ENCODE peak calls at places on chromosomes 2 and 18, in five cellular contexts. One of them, this sample, is unnamed.

GRCh38 chr2:189217546-189217945 is 38.0 kb upstream of the COL5A2 start:
- DNase-seq in CD8-positive, alpha-beta T cell: no peak
- DNase-seq in hepatocyte: peak
- DNase-seq in Panc1: no peak
- DNase-seq in HepG2: no peak
- DNase-seq in this sample: no peak

GRCh38 chr2:128311216-128311754 is 7.4 kb downstream of the HS6ST1 start:
- DNase-seq in CD8-positive, alpha-beta T cell: no peak
- DNase-seq in Panc1: no peak
- DNase-seq in hepatocyte: no peak
- DNase-seq in HepG2: no peak
- DNase-seq in this sample: no peak

GRCh38 chr2:238761802-238762373 is 86.0 kb upstream of the TWIST2 start:
- DNase-seq in HepG2: no peak
- DNase-seq in Panc1: no peak
- DNase-seq in CD8-positive, alpha-beta T cell: no peak
- DNase-seq in hepatocyte: peak
- DNase-seq in this sample: no peak

GRCh38 chr2:10331033-10331701 is 28.5 kb downstream of the HPCAL1 start:
- DNase-seq in hepatocyte: peak
- DNase-seq in CD8-positive, alpha-beta T cell: peak
- DNase-seq in Panc1: no peak
- DNase-seq in HepG2: no peak
- DNase-seq in this sample: peak

GRCh38 chr2:223598994-223599645 is 3.0 kb downstream of the SCG2 start:
- DNase-seq in HepG2: no peak
- DNase-seq in CD8-positive, alpha-beta T cell: no peak
- DNase-seq in hepatocyte: no peak
- DNase-seq in Panc1: no peak
- DNase-seq in this sample: no peak

GRCh38 chr2:231190531-231191197 is 7.8 kb upstream of the ARMC9 start:
- DNase-seq in HepG2: no peak
- DNase-seq in Panc1: no peak
- DNase-seq in CD8-positive, alpha-beta T cell: no peak
- DNase-seq in hepatocyte: no peak
- DNase-seq in this sample: no peak

GRCh38 chr2:64695656-64696310 is 42.1 kb upstream of the SERTAD2 start:
- DNase-seq in hepatocyte: no peak
- DNase-seq in CD8-positive, alpha-beta T cell: no peak
- DNase-seq in HepG2: no peak
- DNase-seq in Panc1: no peak
- DNase-seq in this sample: no peak

GRCh38 chr2:74602553-74603281 is 45.4 kb downstream of the M1AP start:
- DNase-seq in HepG2: no peak
- DNase-seq in CD8-positive, alpha-beta T cell: no peak
- DNase-seq in Panc1: no peak
- DNase-seq in hepatocyte: no peak
- DNase-seq in this sample: no peak

GRCh38 chr2:76391663-76392062 is 680.9 kb upstream of the GCFC2 start:
- DNase-seq in CD8-positive, alpha-beta T cell: no peak
- DNase-seq in Panc1: no peak
- DNase-seq in hepatocyte: peak
- DNase-seq in HepG2: peak
- DNase-seq in this sample: no peak

GRCh38 chr2:233361298-233361697 is 7.0 kb downstream of the DGKD start:
- DNase-seq in Panc1: no peak
- DNase-seq in CD8-positive, alpha-beta T cell: no peak
- DNase-seq in HepG2: no peak
- DNase-seq in hepatocyte: no peak
- DNase-seq in this sample: no peak

GRCh38 chr2:20067992-20068727 is 16.7 kb upstream of the LAPTM4A start:
- DNase-seq in Panc1: no peak
- DNase-seq in hepatocyte: no peak
- DNase-seq in CD8-positive, alpha-beta T cell: no peak
- DNase-seq in HepG2: no peak
- DNase-seq in this sample: no peak

GRCh38 chr2:119657486-119658145 is 21.4 kb upstream of the TMEM177 start:
- DNase-seq in CD8-positive, alpha-beta T cell: no peak
- DNase-seq in Panc1: no peak
- DNase-seq in hepatocyte: no peak
- DNase-seq in HepG2: no peak
- DNase-seq in this sample: no peak

GRCh38 chr2:70941186-70941585 is 5.5 kb downstream of the ATP6V1B1 start:
- DNase-seq in hepatocyte: no peak
- DNase-seq in Panc1: no peak
- DNase-seq in CD8-positive, alpha-beta T cell: no peak
- DNase-seq in HepG2: no peak
- DNase-seq in this sample: no peak

GRCh38 chr2:147782521-147782920 is 62.3 kb upstream of the ACVR2A start:
- DNase-seq in HepG2: no peak
- DNase-seq in Panc1: no peak
- DNase-seq in hepatocyte: no peak
- DNase-seq in CD8-positive, alpha-beta T cell: no peak
- DNase-seq in this sample: no peak

GRCh38 chr18:79792096-79792987 is 5.4 kb upstream of the KCNG2 start:
- DNase-seq in hepatocyte: no peak
- DNase-seq in HepG2: no peak
- DNase-seq in Panc1: no peak
- DNase-seq in CD8-positive, alpha-beta T cell: no peak
- DNase-seq in this sample: no peak

GRCh38 chr2:67854798-67855197 is 208.0 kb downstream of the C1D start:
- DNase-seq in HepG2: no peak
- DNase-seq in CD8-positive, alpha-beta T cell: no peak
- DNase-seq in Panc1: no peak
- DNase-seq in hepatocyte: no peak
- DNase-seq in this sample: no peak

GRCh38 chr2:117470311-117471095 is 344.0 kb upstream of the DDX18 start:
- DNase-seq in CD8-positive, alpha-beta T cell: no peak
- DNase-seq in Panc1: peak
- DNase-seq in HepG2: peak
- DNase-seq in hepatocyte: peak
- DNase-seq in this sample: no peak

GRCh38 chr2:203830294-203831055 is 37.1 kb upstream of the CTLA4 start:
- DNase-seq in Panc1: no peak
- DNase-seq in HepG2: no peak
- DNase-seq in CD8-positive, alpha-beta T cell: no peak
- DNase-seq in hepatocyte: no peak
- DNase-seq in this sample: no peak

GRCh38 chr2:37838541-37839167 is 86.4 kb upstream of the RMDN2 start:
- DNase-seq in Panc1: no peak
- DNase-seq in HepG2: no peak
- DNase-seq in hepatocyte: no peak
- DNase-seq in CD8-positive, alpha-beta T cell: no peak
- DNase-seq in this sample: no peak

GRCh38 chr2:10844083-10844482 is 31.5 kb upstream of the PDIA6 start:
- DNase-seq in HepG2: no peak
- DNase-seq in hepatocyte: peak
- DNase-seq in CD8-positive, alpha-beta T cell: no peak
- DNase-seq in Panc1: no peak
- DNase-seq in this sample: no peak

GRCh38 chr18:57649536-57650495 is 28.2 kb upstream of the NARS1 start:
- DNase-seq in CD8-positive, alpha-beta T cell: no peak
- DNase-seq in Panc1: peak
- DNase-seq in hepatocyte: no peak
- DNase-seq in HepG2: no peak
- DNase-seq in this sample: no peak

GRCh38 chr2:109371481-109372170 is 242.1 kb downstream of the SEPTIN10 start:
- DNase-seq in Panc1: no peak
- DNase-seq in hepatocyte: no peak
- DNase-seq in CD8-positive, alpha-beta T cell: peak
- DNase-seq in HepG2: no peak
- DNase-seq in this sample: no peak

GRCh38 chr2:165794520-165794882 is 454 bp upstream of the GALNT3 start:
- DNase-seq in HepG2: no peak
- DNase-seq in CD8-positive, alpha-beta T cell: peak
- DNase-seq in Panc1: no peak
- DNase-seq in hepatocyte: peak
- DNase-seq in this sample: peak

GRCh38 chr2:155372969-155373368 is 674.5 kb downstream of the KCNJ3 start:
- DNase-seq in Panc1: no peak
- DNase-seq in HepG2: no peak
- DNase-seq in hepatocyte: peak
- DNase-seq in CD8-positive, alpha-beta T cell: no peak
- DNase-seq in this sample: no peak

GRCh38 chr18:61975526-61976326 is 82.9 kb upstream of the RNF152 start:
- DNase-seq in Panc1: no peak
- DNase-seq in CD8-positive, alpha-beta T cell: peak
- DNase-seq in HepG2: no peak
- DNase-seq in hepatocyte: no peak
- DNase-seq in this sample: peak

GRCh38 chr2:241036397-241036963 is 38.1 kb downstream of the SNED1 start:
- DNase-seq in HepG2: peak
- DNase-seq in hepatocyte: no peak
- DNase-seq in CD8-positive, alpha-beta T cell: peak
- DNase-seq in Panc1: no peak
- DNase-seq in this sample: peak

GRCh38 chr2:112184121-112184520 is 45.9 kb downstream of the FBLN7 start:
- DNase-seq in hepatocyte: no peak
- DNase-seq in HepG2: no peak
- DNase-seq in Panc1: no peak
- DNase-seq in CD8-positive, alpha-beta T cell: no peak
- DNase-seq in this sample: no peak

GRCh38 chr2:200577000-200577399 is 8.8 kb upstream of the AOX1 start:
- DNase-seq in Panc1: no peak
- DNase-seq in hepatocyte: no peak
- DNase-seq in HepG2: no peak
- DNase-seq in CD8-positive, alpha-beta T cell: no peak
- DNase-seq in this sample: no peak

GRCh38 chr2:84870306-84870705 is 10.6 kb downstream of the TRABD2A start:
- DNase-seq in Panc1: no peak
- DNase-seq in hepatocyte: no peak
- DNase-seq in CD8-positive, alpha-beta T cell: no peak
- DNase-seq in HepG2: no peak
- DNase-seq in this sample: no peak

GRCh38 chr2:31894656-31895055 is 116.2 kb downstream of the MEMO1 start:
- DNase-seq in HepG2: no peak
- DNase-seq in hepatocyte: no peak
- DNase-seq in CD8-positive, alpha-beta T cell: no peak
- DNase-seq in Panc1: no peak
- DNase-seq in this sample: no peak

GRCh38 chr2:222655406-222655747 is 515 bp downstream of the FARSB start:
- DNase-seq in Panc1: no peak
- DNase-seq in HepG2: no peak
- DNase-seq in CD8-positive, alpha-beta T cell: no peak
- DNase-seq in hepatocyte: peak
- DNase-seq in this sample: no peak

GRCh38 chr2:127106457-127106997 is 427 bp downstream of the BIN1 start:
- DNase-seq in CD8-positive, alpha-beta T cell: no peak
- DNase-seq in Panc1: no peak
- DNase-seq in hepatocyte: peak
- DNase-seq in HepG2: no peak
- DNase-seq in this sample: peak

GRCh38 chr2:99645960-99646359 is 156.1 kb upstream of the REV1 start:
- DNase-seq in CD8-positive, alpha-beta T cell: no peak
- DNase-seq in Panc1: no peak
- DNase-seq in HepG2: no peak
- DNase-seq in hepatocyte: no peak
- DNase-seq in this sample: no peak

GRCh38 chr18:34028341-34028740 is 196.4 kb downstream of the NOL4 start:
- DNase-seq in CD8-positive, alpha-beta T cell: no peak
- DNase-seq in Panc1: no peak
- DNase-seq in hepatocyte: no peak
- DNase-seq in HepG2: no peak
- DNase-seq in this sample: no peak

DNA sequence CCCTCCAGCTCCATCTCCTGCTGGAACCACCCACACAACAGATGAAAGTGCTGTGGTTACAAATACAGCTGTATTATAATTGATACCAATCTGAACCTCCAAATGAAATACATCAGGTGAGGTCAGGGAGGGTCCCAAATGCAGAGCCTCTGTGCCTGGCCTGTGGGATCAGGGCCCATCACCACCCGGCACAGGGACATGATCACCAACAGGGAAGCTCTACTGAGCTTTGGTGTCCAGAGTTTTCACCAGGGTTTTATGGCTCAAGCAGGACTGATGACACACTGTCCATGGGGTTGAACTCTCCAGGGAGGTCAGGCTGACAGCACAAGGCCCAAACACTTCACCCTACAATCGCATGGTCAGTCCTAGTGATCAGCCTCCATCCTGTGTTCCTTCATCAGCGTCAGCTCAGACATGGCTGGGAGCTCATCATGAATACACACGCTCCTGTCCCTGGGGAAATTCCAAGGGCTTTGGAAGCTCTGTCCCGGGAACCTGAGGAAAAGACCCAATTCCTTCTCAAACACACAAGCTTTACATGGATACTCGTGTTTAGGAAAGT is 3.9 kb upstream of the PXDN start:
- DNase-seq in CD8-positive, alpha-beta T cell: no peak
- DNase-seq in hepatocyte: no peak
- DNase-seq in Panc1: no peak
- DNase-seq in HepG2: no peak
- DNase-seq in this sample: no peak
- H3K27ac ChIP-seq in CD8-positive, alpha-beta T cell: no peak
- H3K27ac ChIP-seq in hepatocyte: no peak
- H3K27ac ChIP-seq in Panc1: peak
- H3K27ac ChIP-seq in HepG2: no peak
- H3K27ac ChIP-seq in this sample: no peak

GRCh38 chr2:58501371-58501770 is 260.2 kb upstream of the FANCL start:
- DNase-seq in hepatocyte: no peak
- DNase-seq in Panc1: no peak
- DNase-seq in HepG2: no peak
- DNase-seq in CD8-positive, alpha-beta T cell: no peak
- DNase-seq in this sample: no peak
- H3K27ac ChIP-seq in hepatocyte: no peak
- H3K27ac ChIP-seq in Panc1: no peak
- H3K27ac ChIP-seq in HepG2: no peak
- H3K27ac ChIP-seq in CD8-positive, alpha-beta T cell: no peak
- H3K27ac ChIP-seq in this sample: no peak

GRCh38 chr18:75363446-75364225 is 63.9 kb downstream of the SMIM21 start:
- DNase-seq in Panc1: no peak
- DNase-seq in HepG2: no peak
- DNase-seq in CD8-positive, alpha-beta T cell: no peak
- DNase-seq in hepatocyte: no peak
- DNase-seq in this sample: no peak
- H3K27ac ChIP-seq in Panc1: no peak
- H3K27ac ChIP-seq in HepG2: no peak
- H3K27ac ChIP-seq in CD8-positive, alpha-beta T cell: no peak
- H3K27ac ChIP-seq in hepatocyte: no peak
- H3K27ac ChIP-seq in this sample: no peak

DNA sequence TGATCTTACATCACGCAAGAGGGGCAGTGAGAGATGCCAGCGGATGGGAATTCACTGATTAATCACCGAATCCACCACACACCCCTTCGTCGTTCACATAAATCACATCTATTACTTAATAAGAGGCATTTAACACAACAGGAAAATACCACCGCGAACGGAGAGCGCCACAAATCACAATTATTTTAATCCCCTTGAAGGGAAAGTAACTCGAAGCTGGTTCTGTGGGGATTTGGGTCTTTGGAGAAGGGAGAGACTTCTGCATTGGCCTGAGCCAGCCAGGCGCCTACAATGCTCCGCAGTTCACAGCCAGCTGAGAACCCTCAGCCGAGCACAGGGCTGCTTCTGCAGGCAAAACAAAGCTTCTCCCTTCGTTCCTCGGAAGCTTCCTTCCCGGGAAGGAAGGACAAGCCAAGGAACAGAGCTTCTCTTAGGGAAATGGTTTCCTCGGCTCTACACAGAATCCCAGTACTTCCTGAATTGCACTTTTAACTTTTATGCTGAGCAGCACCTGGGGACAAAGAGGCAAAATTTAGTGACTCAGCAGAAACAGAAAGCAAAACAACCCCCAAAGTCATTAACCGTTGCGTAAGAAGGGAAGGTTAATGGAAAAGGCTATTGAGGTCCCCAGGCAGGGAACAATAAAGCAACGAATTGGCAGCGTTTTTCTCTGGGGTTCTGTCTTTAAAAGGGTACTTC is at the start of gene LRP1B:
- DNase-seq in CD8-positive, alpha-beta T cell: no peak
- DNase-seq in hepatocyte: peak
- DNase-seq in Panc1: no peak
- DNase-seq in HepG2: peak
- DNase-seq in this sample: no peak
- H3K27ac ChIP-seq in CD8-positive, alpha-beta T cell: no peak
- H3K27ac ChIP-seq in hepatocyte: peak
- H3K27ac ChIP-seq in Panc1: peak
- H3K27ac ChIP-seq in HepG2: no peak
- H3K27ac ChIP-seq in this sample: no peak